ENCODE peak calls at places on chromosome 2, in nine cellular contexts. One of them, this sample, is unnamed.

GRCh38 chr2:101097638-101098037 is 53.5 kb downstream of the TBC1D8 start:
- DNase-seq in vagina: no peak
- DNase-seq in fibroblast of the aortic adventitia: no peak
- DNase-seq in CD8-positive, alpha-beta T cell: no peak
- DNase-seq in HCT116: no peak
- DNase-seq in tibial nerve: no peak
- DNase-seq in endodermal cell: no peak
- DNase-seq in neuronal stem cell: no peak
- DNase-seq in K562: no peak
- DNase-seq in this sample: no peak

GRCh38 chr2:182650704-182651103 is 65.4 kb upstream of the DNAJC10 start:
- DNase-seq in vagina: no peak
- DNase-seq in fibroblast of the aortic adventitia: peak
- DNase-seq in CD8-positive, alpha-beta T cell: no peak
- DNase-seq in HCT116: peak
- DNase-seq in tibial nerve: no peak
- DNase-seq in endodermal cell: no peak
- DNase-seq in neuronal stem cell: peak
- DNase-seq in K562: peak
- DNase-seq in this sample: peak

GRCh38 chr2:70258532-70258875 is 567 bp downstream of the PCYOX1 start:
- DNase-seq in vagina: no peak
- DNase-seq in fibroblast of the aortic adventitia: peak
- DNase-seq in CD8-positive, alpha-beta T cell: no peak
- DNase-seq in HCT116: no peak
- DNase-seq in tibial nerve: peak
- DNase-seq in endodermal cell: peak
- DNase-seq in neuronal stem cell: peak
- DNase-seq in K562: peak
- DNase-seq in this sample: peak

GRCh38 chr2:217307023-217307422 is 447.2 kb upstream of the TNP1 start:
- DNase-seq in vagina: no peak
- DNase-seq in fibroblast of the aortic adventitia: no peak
- DNase-seq in CD8-positive, alpha-beta T cell: no peak
- DNase-seq in HCT116: no peak
- DNase-seq in tibial nerve: no peak
- DNase-seq in endodermal cell: no peak
- DNase-seq in neuronal stem cell: no peak
- DNase-seq in K562: no peak
- DNase-seq in this sample: no peak

GRCh38 chr2:25618676-25619075 is 54.7 kb downstream of the DTNB start:
- DNase-seq in vagina: no peak
- DNase-seq in fibroblast of the aortic adventitia: peak
- DNase-seq in CD8-positive, alpha-beta T cell: no peak
- DNase-seq in HCT116: peak
- DNase-seq in tibial nerve: no peak
- DNase-seq in endodermal cell: no peak
- DNase-seq in neuronal stem cell: no peak
- DNase-seq in K562: no peak
- DNase-seq in this sample: peak

GRCh38 chr2:120110062-120110362 is 97.1 kb downstream of the EPB41L5 start:
- DNase-seq in vagina: no peak
- DNase-seq in fibroblast of the aortic adventitia: no peak
- DNase-seq in CD8-positive, alpha-beta T cell: no peak
- DNase-seq in HCT116: no peak
- DNase-seq in tibial nerve: no peak
- DNase-seq in endodermal cell: no peak
- DNase-seq in neuronal stem cell: no peak
- DNase-seq in K562: no peak
- DNase-seq in this sample: no peak

GRCh38 chr2:46954951-46955571 is 39.5 kb upstream of the MCFD2 start:
- DNase-seq in vagina: no peak
- DNase-seq in fibroblast of the aortic adventitia: peak
- DNase-seq in CD8-positive, alpha-beta T cell: no peak
- DNase-seq in HCT116: no peak
- DNase-seq in tibial nerve: peak
- DNase-seq in endodermal cell: peak
- DNase-seq in neuronal stem cell: peak
- DNase-seq in K562: peak
- DNase-seq in this sample: peak

GRCh38 chr2:96521219-96521618 is 15.3 kb upstream of the ARID5A start:
- DNase-seq in vagina: no peak
- DNase-seq in fibroblast of the aortic adventitia: no peak
- DNase-seq in CD8-positive, alpha-beta T cell: no peak
- DNase-seq in HCT116: no peak
- DNase-seq in tibial nerve: no peak
- DNase-seq in endodermal cell: no peak
- DNase-seq in neuronal stem cell: no peak
- DNase-seq in K562: no peak
- DNase-seq in this sample: no peak

GRCh38 chr2:163364736-163365135 is 371.1 kb downstream of the FIGN start:
- DNase-seq in vagina: no peak
- DNase-seq in fibroblast of the aortic adventitia: no peak
- DNase-seq in CD8-positive, alpha-beta T cell: no peak
- DNase-seq in HCT116: no peak
- DNase-seq in tibial nerve: no peak
- DNase-seq in endodermal cell: no peak
- DNase-seq in neuronal stem cell: no peak
- DNase-seq in K562: no peak
- DNase-seq in this sample: no peak

GRCh38 chr2:177784449-177784845 is 288.1 kb downstream of the PDE11A start:
- DNase-seq in vagina: no peak
- DNase-seq in fibroblast of the aortic adventitia: peak
- DNase-seq in CD8-positive, alpha-beta T cell: no peak
- DNase-seq in HCT116: no peak
- DNase-seq in tibial nerve: no peak
- DNase-seq in endodermal cell: no peak
- DNase-seq in neuronal stem cell: no peak
- DNase-seq in K562: no peak
- DNase-seq in this sample: peak

GRCh38 chr2:240567137-240567871 is 980 bp upstream of the RNPEPL1 start:
- DNase-seq in vagina: no peak
- DNase-seq in fibroblast of the aortic adventitia: no peak
- DNase-seq in CD8-positive, alpha-beta T cell: peak
- DNase-seq in HCT116: no peak
- DNase-seq in tibial nerve: peak
- DNase-seq in endodermal cell: peak
- DNase-seq in neuronal stem cell: no peak
- DNase-seq in K562: no peak
- DNase-seq in this sample: no peak

GRCh38 chr2:240565267-240566202 is 2.7 kb upstream of the RNPEPL1 start:
- DNase-seq in vagina: no peak
- DNase-seq in fibroblast of the aortic adventitia: peak
- DNase-seq in CD8-positive, alpha-beta T cell: peak
- DNase-seq in HCT116: peak
- DNase-seq in tibial nerve: peak
- DNase-seq in endodermal cell: peak
- DNase-seq in neuronal stem cell: no peak
- DNase-seq in K562: peak
- DNase-seq in this sample: peak

GRCh38 chr2:240564191-240564570 is 4.0 kb downstream of the DUSP28 start:
- DNase-seq in vagina: no peak
- DNase-seq in fibroblast of the aortic adventitia: no peak
- DNase-seq in CD8-positive, alpha-beta T cell: no peak
- DNase-seq in HCT116: no peak
- DNase-seq in tibial nerve: no peak
- DNase-seq in endodermal cell: peak
- DNase-seq in neuronal stem cell: no peak
- DNase-seq in K562: no peak
- DNase-seq in this sample: no peak

GRCh38 chr2:240566203-240567136 is 1.8 kb upstream of the RNPEPL1 start:
- DNase-seq in vagina: no peak
- DNase-seq in fibroblast of the aortic adventitia: peak
- DNase-seq in CD8-positive, alpha-beta T cell: peak
- DNase-seq in HCT116: peak
- DNase-seq in tibial nerve: peak
- DNase-seq in endodermal cell: peak
- DNase-seq in neuronal stem cell: peak
- DNase-seq in K562: peak
- DNase-seq in this sample: peak

GRCh38 chr2:240564571-240565266 is 3.6 kb upstream of the RNPEPL1 start:
- DNase-seq in vagina: no peak
- DNase-seq in fibroblast of the aortic adventitia: no peak
- DNase-seq in CD8-positive, alpha-beta T cell: peak
- DNase-seq in HCT116: no peak
- DNase-seq in tibial nerve: no peak
- DNase-seq in endodermal cell: peak
- DNase-seq in neuronal stem cell: no peak
- DNase-seq in K562: no peak
- DNase-seq in this sample: no peak
- H3K4me3 ChIP-seq in vagina: no peak
- H3K4me3 ChIP-seq in fibroblast of the aortic adventitia: no peak
- H3K4me3 ChIP-seq in CD8-positive, alpha-beta T cell: peak
- H3K4me3 ChIP-seq in HCT116: peak
- H3K4me3 ChIP-seq in tibial nerve: no peak
- H3K4me3 ChIP-seq in endodermal cell: no peak
- H3K4me3 ChIP-seq in neuronal stem cell: no peak
- H3K4me3 ChIP-seq in K562: peak
- H3K4me3 ChIP-seq in this sample: no peak

GRCh38 chr2:54561010-54561409 is 104.9 kb downstream of the SPTBN1 start:
- DNase-seq in vagina: no peak
- DNase-seq in fibroblast of the aortic adventitia: no peak
- DNase-seq in CD8-positive, alpha-beta T cell: no peak
- DNase-seq in HCT116: no peak
- DNase-seq in tibial nerve: no peak
- DNase-seq in endodermal cell: no peak
- DNase-seq in neuronal stem cell: no peak
- DNase-seq in K562: no peak
- DNase-seq in this sample: no peak
- H3K4me3 ChIP-seq in vagina: no peak
- H3K4me3 ChIP-seq in fibroblast of the aortic adventitia: peak
- H3K4me3 ChIP-seq in CD8-positive, alpha-beta T cell: peak
- H3K4me3 ChIP-seq in HCT116: peak
- H3K4me3 ChIP-seq in tibial nerve: peak
- H3K4me3 ChIP-seq in endodermal cell: peak
- H3K4me3 ChIP-seq in neuronal stem cell: peak
- H3K4me3 ChIP-seq in K562: peak
- H3K4me3 ChIP-seq in this sample: peak

GRCh38 chr2:160367887-160368286 is 125.7 kb downstream of the RBMS1 start:
- DNase-seq in vagina: no peak
- DNase-seq in fibroblast of the aortic adventitia: peak
- DNase-seq in CD8-positive, alpha-beta T cell: no peak
- DNase-seq in HCT116: no peak
- DNase-seq in tibial nerve: no peak
- DNase-seq in endodermal cell: no peak
- DNase-seq in neuronal stem cell: no peak
- DNase-seq in K562: no peak
- DNase-seq in this sample: peak

GRCh38 chr2:160368988-160369935 is 124.3 kb downstream of the RBMS1 start:
- DNase-seq in vagina: no peak
- DNase-seq in fibroblast of the aortic adventitia: peak
- DNase-seq in CD8-positive, alpha-beta T cell: no peak
- DNase-seq in HCT116: no peak
- DNase-seq in tibial nerve: no peak
- DNase-seq in endodermal cell: no peak
- DNase-seq in neuronal stem cell: no peak
- DNase-seq in K562: no peak
- DNase-seq in this sample: peak

GRCh38 chr2:160362521-160362920 is 131.1 kb downstream of the RBMS1 start:
- DNase-seq in vagina: no peak
- DNase-seq in fibroblast of the aortic adventitia: no peak
- DNase-seq in CD8-positive, alpha-beta T cell: no peak
- DNase-seq in HCT116: no peak
- DNase-seq in tibial nerve: no peak
- DNase-seq in endodermal cell: no peak
- DNase-seq in neuronal stem cell: no peak
- DNase-seq in K562: no peak
- DNase-seq in this sample: no peak

GRCh38 chr2:160363961-160364733 is 129.5 kb downstream of the RBMS1 start:
- DNase-seq in vagina: no peak
- DNase-seq in fibroblast of the aortic adventitia: peak
- DNase-seq in CD8-positive, alpha-beta T cell: no peak
- DNase-seq in HCT116: no peak
- DNase-seq in tibial nerve: no peak
- DNase-seq in endodermal cell: no peak
- DNase-seq in neuronal stem cell: no peak
- DNase-seq in K562: no peak
- DNase-seq in this sample: no peak

GRCh38 chr2:160365691-160366367 is 127.8 kb downstream of the RBMS1 start:
- DNase-seq in vagina: no peak
- DNase-seq in fibroblast of the aortic adventitia: peak
- DNase-seq in CD8-positive, alpha-beta T cell: no peak
- DNase-seq in HCT116: no peak
- DNase-seq in tibial nerve: peak
- DNase-seq in endodermal cell: no peak
- DNase-seq in neuronal stem cell: no peak
- DNase-seq in K562: no peak
- DNase-seq in this sample: no peak
- H3K4me3 ChIP-seq in vagina: no peak
- H3K4me3 ChIP-seq in fibroblast of the aortic adventitia: no peak
- H3K4me3 ChIP-seq in CD8-positive, alpha-beta T cell: no peak
- H3K4me3 ChIP-seq in HCT116: no peak
- H3K4me3 ChIP-seq in tibial nerve: no peak
- H3K4me3 ChIP-seq in endodermal cell: no peak
- H3K4me3 ChIP-seq in neuronal stem cell: no peak
- H3K4me3 ChIP-seq in K562: no peak
- H3K4me3 ChIP-seq in this sample: no peak

GRCh38 chr2:231554748-231555545 is 24.7 kb upstream of the NMUR1 start:
- DNase-seq in vagina: no peak
- DNase-seq in fibroblast of the aortic adventitia: peak
- DNase-seq in CD8-positive, alpha-beta T cell: no peak
- DNase-seq in HCT116: no peak
- DNase-seq in tibial nerve: peak
- DNase-seq in endodermal cell: no peak
- DNase-seq in neuronal stem cell: no peak
- DNase-seq in K562: no peak
- DNase-seq in this sample: peak

GRCh38 chr2:231557571-231558217 is 27.4 kb upstream of the NMUR1 start:
- DNase-seq in vagina: no peak
- DNase-seq in fibroblast of the aortic adventitia: peak
- DNase-seq in CD8-positive, alpha-beta T cell: peak
- DNase-seq in HCT116: peak
- DNase-seq in tibial nerve: peak
- DNase-seq in endodermal cell: peak
- DNase-seq in neuronal stem cell: peak
- DNase-seq in K562: peak
- DNase-seq in this sample: peak

GRCh38 chr2:231552752-231553151 is 22.5 kb upstream of the NMUR1 start:
- DNase-seq in vagina: no peak
- DNase-seq in fibroblast of the aortic adventitia: no peak
- DNase-seq in CD8-positive, alpha-beta T cell: no peak
- DNase-seq in HCT116: no peak
- DNase-seq in tibial nerve: no peak
- DNase-seq in endodermal cell: no peak
- DNase-seq in neuronal stem cell: no peak
- DNase-seq in K562: no peak
- DNase-seq in this sample: no peak

GRCh38 chr2:231556981-231557380 is 26.7 kb upstream of the NMUR1 start:
- DNase-seq in vagina: no peak
- DNase-seq in fibroblast of the aortic adventitia: no peak
- DNase-seq in CD8-positive, alpha-beta T cell: no peak
- DNase-seq in HCT116: no peak
- DNase-seq in tibial nerve: no peak
- DNase-seq in endodermal cell: no peak
- DNase-seq in neuronal stem cell: no peak
- DNase-seq in K562: no peak
- DNase-seq in this sample: no peak

DNA sequence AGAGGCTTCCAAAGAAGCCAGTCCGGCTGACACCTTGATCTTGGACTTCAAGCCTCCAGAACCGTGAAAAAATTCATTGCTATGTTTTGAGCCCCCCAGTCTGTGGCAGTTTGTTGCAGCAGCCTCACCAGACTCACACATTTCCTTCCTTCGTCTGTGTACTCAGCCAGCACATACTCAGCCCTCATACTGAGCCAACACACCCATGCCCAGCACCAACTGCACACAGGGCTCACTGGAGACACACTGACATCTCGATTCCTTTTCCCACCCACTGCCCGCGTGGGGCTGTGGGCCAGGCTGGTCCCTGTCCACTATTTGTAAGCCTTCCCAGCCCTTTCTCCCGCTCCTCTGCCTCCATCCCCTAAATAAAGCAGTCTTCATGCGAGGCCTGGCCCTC is 24.1 kb upstream of the NMUR1 start:
- DNase-seq in vagina: no peak
- DNase-seq in fibroblast of the aortic adventitia: no peak
- DNase-seq in CD8-positive, alpha-beta T cell: no peak
- DNase-seq in HCT116: no peak
- DNase-seq in tibial nerve: no peak
- DNase-seq in endodermal cell: no peak
- DNase-seq in neuronal stem cell: no peak
- DNase-seq in K562: no peak
- DNase-seq in this sample: no peak
- H3K4me3 ChIP-seq in vagina: peak
- H3K4me3 ChIP-seq in fibroblast of the aortic adventitia: peak
- H3K4me3 ChIP-seq in CD8-positive, alpha-beta T cell: no peak
- H3K4me3 ChIP-seq in HCT116: no peak
- H3K4me3 ChIP-seq in tibial nerve: no peak
- H3K4me3 ChIP-seq in endodermal cell: no peak
- H3K4me3 ChIP-seq in neuronal stem cell: no peak
- H3K4me3 ChIP-seq in K562: no peak
- H3K4me3 ChIP-seq in this sample: peak

This sample was measured in fibroblast of lung.